ENCODE peak calls at places on chromosomes 12 and 14, in four cellular contexts. A is GM23338; O is naive thymus-derived CD4-positive, alpha-beta T cell; F is neural progenitor cell. Y is an unnamed sample. For H3K4me1 and H3K36me3, the result is how much of the 10 kb centered on the place peaks cover.

GRCh38 chr12:81296556-81297305 is 218.9 kb downstream of the ACSS3 start:
- DNase-seq in F (no peak), O (no peak), A (no peak), Y (no peak)

GRCh38 chr14:81454572-81455218 is 54.6 kb upstream of the STON2 start:
- DNase-seq in A (no peak), O (no peak), F (no peak), Y (no peak)

GRCh38 chr14:26687438-26687837 is 89.6 kb upstream of the NOVA1 start:
- DNase-seq in O (no peak), A (no peak), F (no peak), Y (no peak)

GRCh38 chr14:91232052-91232451 is 12.5 kb downstream of the GPR68 start:
- DNase-seq in O (no peak), F (no peak), A (no peak), Y (no peak)

GRCh38 chr12:132593938-132594358 is 16.4 kb downstream of the LRCOL1 start:
- DNase-seq in A (peak), O (no peak), F (peak), Y (peak)

GRCh38 chr14:73825551-73826188 is 26.0 kb upstream of the PTGR2 start:
- DNase-seq in F (peak), O (peak), A (peak), Y (peak)

GRCh38 chr12:44930972-44931600 is 55.0 kb upstream of the NELL2 start:
- DNase-seq in A (peak), O (peak), F (peak), Y (no peak)

GRCh38 chr12:27198036-27198435 is 46.0 kb upstream of the STK38L start:
- DNase-seq in O (no peak), A (peak), F (no peak), Y (no peak)

GRCh38 chr12:115012861-115013667 is 329.1 kb upstream of the TBX3 start:
- DNase-seq in A (no peak), F (peak), O (no peak), Y (no peak)

GRCh38 chr12:53627919-53628318 is 1.7 kb upstream of the ATF7 start:
- DNase-seq in F (no peak), O (no peak), A (no peak), Y (no peak)
- H3K27ac ChIP-seq in F (no peak), O (no peak), A (no peak), Y (no peak)

GRCh38 chr12:69509308-69509736 is 39.1 kb downstream of the FRS2 start:
- DNase-seq in O (no peak), F (peak), A (no peak), Y (no peak)
- H3K4me1 ChIP-seq in O (under half), F (under half), A (under half), Y (under half)

DNA sequence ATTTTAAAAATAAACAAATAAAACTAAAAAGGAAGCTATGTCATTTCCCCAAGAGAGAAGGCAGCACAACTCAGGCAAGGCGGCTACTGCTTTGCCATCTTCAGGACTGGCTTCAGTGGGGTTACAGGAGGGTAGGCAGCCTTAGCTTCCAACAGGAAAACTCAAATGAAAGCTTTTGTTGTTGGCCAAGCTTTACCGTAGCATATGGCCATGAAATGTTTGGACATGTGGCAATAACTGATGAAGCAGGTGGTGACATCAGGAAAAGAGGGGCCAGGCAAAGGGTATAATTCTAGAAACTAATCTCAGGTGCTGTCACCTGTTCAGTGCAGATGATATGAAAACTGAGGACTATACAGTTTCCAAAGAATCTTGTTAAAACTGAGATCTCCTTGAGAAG is 22.8 kb upstream of the NPFF start:
- DNase-seq in O (no peak), F (no peak), A (no peak), Y (no peak)
- H3K36me3 ChIP-seq in O (half or more), F (under half), A (under half), Y (under half)

DNA sequence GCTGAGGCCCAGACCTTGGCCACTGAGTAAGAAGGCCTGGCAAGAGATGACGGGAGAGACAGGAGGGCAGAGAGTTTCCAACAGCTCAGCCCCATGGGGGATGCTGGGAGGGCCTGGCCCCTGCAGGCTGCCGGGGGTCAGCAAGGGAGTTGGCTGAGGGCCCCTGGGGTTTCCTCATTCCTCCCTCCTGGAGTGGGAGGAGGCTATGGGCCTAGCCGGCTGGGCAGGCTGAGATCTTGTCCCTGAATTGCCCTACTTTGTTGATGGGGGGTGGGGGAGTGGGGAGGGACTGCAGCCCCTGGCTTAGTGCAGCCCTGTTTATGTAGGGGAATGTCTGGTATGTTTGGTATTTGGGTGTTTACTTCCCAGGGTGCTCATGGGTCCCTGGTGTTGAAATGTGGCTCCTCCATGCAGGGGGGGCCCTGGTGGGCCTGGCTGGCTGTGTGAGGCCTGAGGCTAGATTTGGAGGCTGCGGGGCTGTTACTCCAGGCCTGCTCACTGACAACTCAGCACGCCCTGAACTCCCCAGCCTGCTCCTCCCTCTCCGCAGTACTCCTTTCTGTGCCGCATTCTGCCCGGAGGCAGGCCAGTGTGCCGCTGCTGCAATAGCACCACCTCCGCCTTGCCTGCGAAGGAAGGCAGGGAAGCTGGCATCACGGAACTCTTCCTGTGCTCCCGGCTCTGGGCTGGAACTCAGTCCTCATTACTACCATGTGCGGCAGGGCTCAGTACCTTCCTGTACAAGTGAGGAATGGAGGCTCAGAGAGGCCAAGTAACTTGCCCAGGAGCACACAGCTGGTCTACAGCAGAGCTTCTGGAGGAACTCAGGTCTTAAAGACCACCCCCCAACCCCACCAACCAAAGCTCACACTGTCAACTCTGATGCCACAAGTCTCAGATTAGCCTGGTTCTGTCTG is 25.3 kb downstream of the JDP2 start:
- DNase-seq in O (no peak), F (peak), A (peak), Y (no peak)
- H3K27ac ChIP-seq in O (no peak), F (peak), A (peak), Y (no peak)

DNA sequence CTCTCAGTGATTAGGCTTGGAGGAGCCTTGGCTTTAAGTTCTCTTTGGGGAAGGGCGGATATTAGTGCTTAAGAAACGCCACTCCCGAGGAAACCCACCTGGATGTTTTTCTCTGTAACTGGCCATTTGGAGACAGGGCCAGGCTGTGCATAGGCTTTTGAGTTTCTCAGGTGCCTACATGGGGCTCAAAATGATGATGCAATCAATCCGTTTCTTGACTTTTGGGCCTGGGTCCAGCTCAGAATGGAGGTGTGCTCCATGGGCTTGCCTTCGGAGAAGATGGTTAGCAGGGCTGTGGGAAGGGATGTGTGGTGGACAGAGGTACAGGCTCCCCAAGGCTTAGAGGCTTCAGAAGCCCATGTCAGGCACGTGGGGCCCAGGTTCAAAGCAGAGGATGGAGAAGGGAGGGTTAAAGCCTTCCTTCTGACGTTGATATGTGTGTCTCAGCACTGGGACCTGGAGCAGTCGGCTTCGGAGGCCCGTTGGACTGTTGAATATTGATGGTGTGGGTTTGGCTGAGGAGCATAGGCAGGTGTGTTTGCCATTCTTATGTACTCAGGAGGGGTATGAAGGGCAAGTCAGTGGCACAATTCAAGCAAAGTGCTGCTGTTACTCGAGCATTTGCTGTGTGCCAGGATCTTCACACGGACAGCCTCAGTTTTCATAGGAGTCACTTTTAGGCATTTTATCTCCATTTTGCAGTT is 82.8 kb downstream of the SLC25A47 start:
- DNase-seq in A (no peak), O (no peak), F (no peak), Y (peak)
- H3K4me1 ChIP-seq in A (under half), O (under half), F (under half), Y (half or more)

GRCh38 chr12:121330195-121330594 is 22.0 kb downstream of the ANAPC5 start:
- DNase-seq in O (no peak), F (no peak), A (no peak), Y (no peak)

GRCh38 chr12:121330692-121331091 is 21.5 kb downstream of the ANAPC5 start:
- DNase-seq in A (no peak), F (no peak), O (no peak), Y (no peak)

GRCh38 chr12:121334513-121335343 is 17.5 kb downstream of the ANAPC5 start:
- DNase-seq in F (peak), O (peak), A (peak), Y (peak)

GRCh38 chr12:121331268-121331667 is 20.9 kb downstream of the ANAPC5 start:
- DNase-seq in A (no peak), O (no peak), F (no peak), Y (no peak)

DNA sequence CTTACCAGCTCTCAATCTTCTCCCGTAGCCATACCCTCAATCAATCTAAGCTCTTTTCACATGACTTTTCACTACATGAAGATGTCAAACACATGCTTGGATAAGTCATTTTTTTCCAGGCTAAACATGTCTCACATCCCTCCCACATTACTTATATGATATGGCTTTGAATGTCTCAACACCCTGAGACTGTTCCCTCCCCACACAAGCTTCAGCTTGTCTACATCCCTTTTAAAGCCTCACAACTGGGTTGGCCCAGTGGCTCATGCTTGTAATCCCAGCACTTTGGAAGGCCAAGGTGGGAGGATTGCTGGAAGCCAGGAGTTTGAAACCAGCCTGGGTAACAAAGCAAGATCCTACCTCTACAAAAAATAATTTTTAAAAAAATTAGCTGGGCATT is 18.5 kb downstream of the ANAPC5 start:
- DNase-seq in A (no peak), O (no peak), F (no peak), Y (no peak)
- H3K36me3 ChIP-seq in A (half or more), O (half or more), F (under half), Y (half or more)

GRCh38 chr12:59652098-59652497 is 56.3 kb downstream of the SLC16A7 start:
- DNase-seq in O (no peak), A (no peak), F (no peak), Y (no peak)

GRCh38 chr12:59649203-59649602 is 53.4 kb downstream of the SLC16A7 start:
- DNase-seq in F (no peak), O (no peak), A (no peak), Y (no peak)

GRCh38 chr12:59654061-59654460 is 58.2 kb downstream of the SLC16A7 start:
- DNase-seq in O (no peak), F (no peak), A (no peak), Y (no peak)

GRCh38 chr12:59650594-59651229 is 54.9 kb downstream of the SLC16A7 start:
- DNase-seq in F (no peak), O (no peak), A (peak), Y (no peak)

GRCh38 chr12:59651230-59651920 is 55.5 kb downstream of the SLC16A7 start:
- DNase-seq in F (no peak), A (no peak), O (no peak), Y (no peak)
- H3K27ac ChIP-seq in F (no peak), A (no peak), O (no peak), Y (no peak)

DNA sequence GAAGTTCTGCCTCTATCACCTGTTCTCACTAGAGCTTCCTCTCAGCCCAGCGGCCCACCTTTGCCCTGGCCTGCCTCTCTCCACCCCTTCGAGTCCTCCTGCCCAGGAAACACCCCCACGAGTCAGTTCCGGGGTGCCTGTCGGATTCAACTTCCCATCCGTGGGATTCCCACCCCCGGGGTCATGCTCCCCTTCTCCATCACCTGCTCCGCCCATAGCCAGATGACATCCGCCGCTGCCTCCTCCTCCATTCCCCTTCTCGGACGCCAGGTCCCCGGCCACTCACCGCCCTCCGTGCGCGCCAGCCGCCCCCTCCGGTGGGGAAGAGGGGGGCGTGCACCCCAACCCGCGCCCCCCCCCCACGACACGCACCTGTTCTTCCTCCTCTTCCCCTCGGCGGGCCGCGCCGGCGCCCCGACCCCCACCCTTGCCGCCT is 758 bp downstream of the SPPL3 start:
- DNase-seq in A (peak), O (peak), F (no peak), Y (peak)
- H3K4me1 ChIP-seq in A (under half), O (under half), F (under half), Y (under half)